ENCODE peak calls at places on chromosomes 11 and 22, in eight cellular contexts. A is H1, K is pancreas, M is dorsolateral prefrontal cortex, F is choroid plexus epithelial cell, Z is right lobe of liver, Q is fibroblast of mammary gland, C is SK-N-SH. E is an unnamed sample.

GRCh38 chr22:32067613-32068012 is 24.6 kb downstream of the SLC5A1 start:
- DNase-seq in A (no peak), K (no peak), M (no peak), F (no peak), Z (no peak), Q (no peak), C (no peak), E (no peak)

GRCh38 chr22:31082606-31083376 is 1.7 kb downstream of the SMTN start:
- DNase-seq in A (no peak), K (peak), M (no peak), F (peak), Z (peak), Q (peak), C (peak), E (peak)

GRCh38 chr11:18853086-18853720 is 61.6 kb upstream of the PTPN5 start:
- DNase-seq in A (no peak), K (peak), M (no peak), F (peak), Z (no peak), Q (peak), C (peak), E (peak)

GRCh38 chr11:32213223-32213622 is 122.3 kb downstream of the RCN1 start:
- DNase-seq in A (no peak), K (no peak), M (no peak), F (peak), Z (no peak), Q (peak), C (no peak), E (peak)

GRCh38 chr22:46484861-46485595 is 52.4 kb downstream of the CELSR1 start:
- DNase-seq in A (no peak), K (no peak), M (peak), F (peak), Z (no peak), Q (peak), C (no peak), E (no peak)

GRCh38 chr11:35798423-35798822 is 135.8 kb downstream of the TRIM44 start:
- DNase-seq in A (no peak), K (no peak), M (no peak), F (no peak), Z (no peak), Q (peak), C (no peak), E (peak)

GRCh38 chr22:37126383-37126782 is 16.9 kb upstream of the TMPRSS6 start:
- DNase-seq in A (no peak), K (no peak), M (no peak), F (no peak), Z (peak), Q (peak), C (no peak), E (no peak)

GRCh38 chr22:46747646-46748045 is 9.6 kb upstream of the CERK start:
- DNase-seq in A (no peak), K (no peak), M (no peak), F (no peak), Z (peak), Q (no peak), C (no peak), E (no peak)

GRCh38 chr22:36104988-36105387 is 55.6 kb downstream of the APOL3 start:
- DNase-seq in A (no peak), K (no peak), M (no peak), F (no peak), Z (no peak), Q (peak), C (no peak), E (peak)

GRCh38 chr11:1927151-1928037 is 7.9 kb downstream of the TNNT3 start:
- DNase-seq in A (no peak), K (no peak), M (no peak), F (no peak), Z (peak), Q (no peak), C (peak), E (peak)

GRCh38 chr11:78822931-78823423 is 248.3 kb upstream of the NARS2 start:
- DNase-seq in A (no peak), K (no peak), M (no peak), F (no peak), Z (no peak), Q (no peak), C (no peak), E (no peak)

GRCh38 chr11:15651782-15652181 is 537.1 kb downstream of the INSC start:
- DNase-seq in A (no peak), K (no peak), M (no peak), F (no peak), Z (no peak), Q (no peak), C (no peak), E (no peak)
- H3K4me3 ChIP-seq in A (no peak), K (no peak), M (peak), F (no peak), Z (no peak), Q (no peak), C (no peak), E (no peak)

GRCh38 chr22:50516891-50517290 is 8.5 kb downstream of the SCO2 start:
- DNase-seq in A (no peak), K (no peak), M (no peak), F (no peak), Z (no peak), Q (no peak), C (no peak), E (no peak)

GRCh38 chr22:50519151-50519550 is 6.2 kb downstream of the SCO2 start:
- DNase-seq in A (no peak), K (no peak), M (no peak), F (no peak), Z (no peak), Q (no peak), C (peak), E (no peak)

GRCh38 chr22:50518628-50519027 is 6.8 kb downstream of the SCO2 start:
- DNase-seq in A (no peak), K (no peak), M (no peak), F (no peak), Z (no peak), Q (no peak), C (peak), E (no peak)

GRCh38 chr22:50516068-50516467 is 8.0 kb downstream of the NCAPH2 start:
- DNase-seq in A (no peak), K (no peak), M (no peak), F (no peak), Z (no peak), Q (no peak), C (no peak), E (no peak)

GRCh38 chr22:50517495-50518260 is 7.7 kb downstream of the SCO2 start:
- DNase-seq in A (no peak), K (no peak), M (no peak), F (no peak), Z (no peak), Q (no peak), C (peak), E (no peak)
- TF ChIP-seq CTCF in A (no peak), K (no peak), M (no peak), F (no peak), Z (no peak), Q (no peak), C (no peak), E (no peak)

GRCh38 chr11:71164186-71164585 is 88.2 kb downstream of the SHANK2 start:
- DNase-seq in A (no peak), K (no peak), M (no peak), F (no peak), Z (no peak), Q (no peak), C (no peak), E (no peak)
- H3K4me3 ChIP-seq in A (no peak), K (no peak), M (no peak), F (no peak), Z (no peak), Q (no peak), C (no peak), E (no peak)

GRCh38 chr11:76448506-76448905 is 3.7 kb downstream of the EMSY start:
- DNase-seq in A (no peak), K (no peak), M (no peak), F (no peak), Z (no peak), Q (no peak), C (no peak), E (no peak)

GRCh38 chr11:76444065-76444383 is 794 bp upstream of the EMSY start:
- DNase-seq in A (no peak), K (no peak), M (no peak), F (no peak), Z (no peak), Q (no peak), C (no peak), E (no peak)

GRCh38 chr11:76443254-76443935 is 1.4 kb upstream of the EMSY start:
- DNase-seq in A (no peak), K (no peak), M (no peak), F (peak), Z (no peak), Q (peak), C (no peak), E (peak)

GRCh38 chr11:76444384-76445121 is at the start of gene EMSY:
- DNase-seq in A (peak), K (peak), M (peak), F (peak), Z (peak), Q (peak), C (peak), E (peak)

DNA sequence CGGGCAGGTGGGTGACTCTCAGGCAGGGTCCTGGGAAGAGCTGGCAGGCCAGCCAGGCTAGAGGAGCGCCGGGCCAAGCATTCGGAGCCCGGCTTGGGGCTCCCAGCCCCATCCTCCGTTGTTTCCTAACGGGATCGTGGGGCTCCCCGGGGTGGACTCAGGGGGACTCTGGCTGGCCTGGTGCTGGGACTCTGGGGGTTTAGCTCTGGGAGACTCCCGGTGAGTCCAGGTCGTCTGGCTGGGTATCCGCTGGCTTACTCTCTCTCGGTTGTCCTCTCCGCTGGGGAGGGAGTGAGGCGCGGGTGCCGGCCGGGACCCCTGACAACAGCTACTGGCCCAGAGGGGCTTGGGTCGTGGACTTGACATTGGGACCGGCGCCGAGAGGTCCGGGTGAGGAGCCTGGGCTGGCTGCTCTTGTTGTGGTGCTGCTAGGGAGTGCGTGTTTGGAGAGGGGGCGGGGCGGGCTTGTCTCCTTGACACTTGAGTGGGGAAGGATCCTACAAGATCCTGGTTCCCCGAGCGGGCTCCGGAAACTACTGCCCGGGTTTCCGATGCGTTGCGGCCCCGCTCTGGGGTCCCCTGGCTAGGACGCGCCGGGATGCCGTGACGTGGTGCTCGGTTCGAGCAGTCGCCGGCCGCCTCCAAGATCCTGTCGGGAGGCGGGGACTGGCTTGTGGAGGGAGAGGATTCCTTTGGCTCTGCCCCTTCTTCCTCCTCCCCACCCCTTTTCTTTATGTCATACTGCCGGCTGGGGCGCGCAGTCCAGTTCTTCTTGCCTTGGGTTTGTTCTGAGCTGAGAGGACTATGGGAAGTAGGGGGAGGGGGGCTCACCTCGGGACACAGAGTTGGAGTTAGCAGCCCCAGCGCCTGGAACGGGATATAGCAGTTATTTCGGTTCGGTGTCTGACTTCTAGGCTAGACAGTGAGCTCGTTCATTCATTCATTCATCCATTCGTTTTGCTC is 585 bp downstream of the EMSY start:
- DNase-seq in A (peak), K (peak), M (peak), F (peak), Z (peak), Q (peak), C (peak), E (peak)
- TF ChIP-seq CTCF in A (peak), K (no peak), M (no peak), F (peak), Z (no peak), Q (no peak), C (peak), E (peak)

GRCh38 chr11:95717314-95717713 is 72.3 kb downstream of the FAM76B start:
- DNase-seq in A (no peak), K (no peak), M (no peak), F (no peak), Z (no peak), Q (no peak), C (no peak), E (no peak)

GRCh38 chr11:95713428-95713827 is 76.2 kb downstream of the FAM76B start:
- DNase-seq in A (no peak), K (no peak), M (no peak), F (no peak), Z (no peak), Q (no peak), C (no peak), E (no peak)

GRCh38 chr11:95716266-95716665 is 73.3 kb downstream of the FAM76B start:
- DNase-seq in A (no peak), K (no peak), M (no peak), F (peak), Z (no peak), Q (peak), C (no peak), E (no peak)

GRCh38 chr11:95715777-95716241 is 73.8 kb downstream of the FAM76B start:
- DNase-seq in A (no peak), K (peak), M (peak), F (peak), Z (no peak), Q (peak), C (no peak), E (peak)

DNA sequence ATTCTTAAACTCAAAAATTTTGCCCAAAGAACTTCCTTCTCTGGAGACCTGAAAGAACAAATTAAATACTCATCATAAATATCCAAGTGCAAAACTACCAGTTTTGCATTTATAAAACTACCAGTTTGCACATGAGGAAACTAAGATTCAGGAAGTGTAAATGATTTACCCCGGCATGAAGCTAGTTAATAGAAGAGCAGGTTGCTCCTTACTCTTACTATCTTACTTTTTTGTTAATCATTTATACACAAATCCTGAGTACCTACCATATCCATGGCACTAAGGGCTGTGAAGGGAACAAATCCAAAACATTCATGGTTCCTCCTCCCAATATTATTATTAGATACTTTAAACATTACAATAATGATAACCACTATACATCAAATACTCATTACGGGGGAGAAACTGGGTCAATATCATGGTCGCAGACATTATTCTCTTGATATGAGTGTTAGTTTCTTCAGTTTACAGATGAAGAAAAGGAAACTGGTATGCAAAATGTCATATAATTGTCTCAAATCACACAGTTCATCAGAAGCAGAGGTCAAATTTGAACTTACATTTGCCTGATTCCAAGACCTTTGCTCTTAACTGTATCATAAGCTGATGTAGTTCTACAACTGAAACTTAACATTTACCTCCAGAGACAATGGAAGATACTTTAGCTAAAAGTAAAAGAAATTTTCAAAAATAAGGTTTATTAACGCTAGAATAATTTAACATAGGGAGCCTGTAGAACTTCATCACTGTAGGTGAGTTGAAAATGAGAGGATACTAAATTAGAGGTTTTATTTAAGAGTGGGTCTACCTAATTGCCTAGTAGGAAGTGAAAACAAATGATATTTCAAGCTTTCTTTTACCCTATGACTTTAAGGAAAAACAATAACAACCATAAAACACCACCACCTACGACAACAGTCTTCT is 74.5 kb downstream of the FAM76B start:
- DNase-seq in A (no peak), K (no peak), M (no peak), F (no peak), Z (no peak), Q (no peak), C (no peak), E (no peak)
- H3K4me3 ChIP-seq in A (no peak), K (no peak), M (no peak), F (no peak), Z (no peak), Q (no peak), C (no peak), E (no peak)

GRCh38 chr11:12827929-12828812 is 153.9 kb downstream of the TEAD1 start:
- DNase-seq in A (peak), K (peak), M (peak), F (peak), Z (peak), Q (peak), C (no peak), E (peak)
- TF ChIP-seq CTCF in A (no peak), K (no peak), M (no peak), F (peak), Z (no peak), Q (no peak), C (no peak), E (no peak)

GRCh38 chr22:20431520-20432237 is 5.9 kb downstream of the SCARF2 start:
- DNase-seq in A (no peak), K (no peak), M (no peak), F (no peak), Z (no peak), Q (no peak), C (peak), E (no peak)

GRCh38 chr22:20430641-20431519 is 6.7 kb downstream of the SCARF2 start:
- DNase-seq in A (no peak), K (peak), M (no peak), F (no peak), Z (peak), Q (no peak), C (peak), E (peak)

GRCh38 chr22:20428496-20429253 is 8.9 kb downstream of the SCARF2 start:
- DNase-seq in A (no peak), K (no peak), M (no peak), F (no peak), Z (no peak), Q (no peak), C (no peak), E (no peak)

GRCh38 chr22:20429254-20430100 is 8.1 kb downstream of the SCARF2 start:
- DNase-seq in A (no peak), K (peak), M (no peak), F (no peak), Z (peak), Q (no peak), C (peak), E (no peak)

DNA sequence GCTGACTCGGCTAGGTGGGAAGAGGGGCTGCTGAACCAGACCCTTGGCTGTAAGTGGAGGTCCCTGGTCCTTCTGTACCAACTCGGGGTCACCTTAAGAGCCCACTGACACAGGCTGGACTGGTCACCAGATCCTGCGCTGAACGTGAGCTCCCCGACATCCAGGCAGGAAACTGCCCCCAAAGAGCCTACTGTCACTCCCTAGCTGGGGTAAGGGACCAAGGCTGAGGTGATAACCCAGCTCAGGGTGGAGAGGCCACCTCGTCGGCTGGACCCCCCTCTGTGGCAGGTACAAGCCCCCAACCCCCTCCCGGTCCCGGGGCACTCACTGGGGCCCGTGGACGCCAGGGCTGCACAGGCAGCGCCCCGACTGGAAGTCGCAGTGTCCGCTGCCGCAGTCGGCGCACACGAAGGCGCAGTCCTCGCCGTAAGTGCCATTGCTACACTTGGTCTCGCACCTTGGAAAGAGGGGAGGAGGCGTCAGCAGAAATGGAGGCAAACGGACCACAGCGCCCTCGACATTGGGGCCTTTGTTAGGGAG is 7.5 kb downstream of the SCARF2 start:
- DNase-seq in A (no peak), K (no peak), M (no peak), F (no peak), Z (no peak), Q (no peak), C (no peak), E (no peak)
- H3K4me3 ChIP-seq in A (peak), K (no peak), M (peak), F (no peak), Z (no peak), Q (no peak), C (no peak), E (no peak)

DNA sequence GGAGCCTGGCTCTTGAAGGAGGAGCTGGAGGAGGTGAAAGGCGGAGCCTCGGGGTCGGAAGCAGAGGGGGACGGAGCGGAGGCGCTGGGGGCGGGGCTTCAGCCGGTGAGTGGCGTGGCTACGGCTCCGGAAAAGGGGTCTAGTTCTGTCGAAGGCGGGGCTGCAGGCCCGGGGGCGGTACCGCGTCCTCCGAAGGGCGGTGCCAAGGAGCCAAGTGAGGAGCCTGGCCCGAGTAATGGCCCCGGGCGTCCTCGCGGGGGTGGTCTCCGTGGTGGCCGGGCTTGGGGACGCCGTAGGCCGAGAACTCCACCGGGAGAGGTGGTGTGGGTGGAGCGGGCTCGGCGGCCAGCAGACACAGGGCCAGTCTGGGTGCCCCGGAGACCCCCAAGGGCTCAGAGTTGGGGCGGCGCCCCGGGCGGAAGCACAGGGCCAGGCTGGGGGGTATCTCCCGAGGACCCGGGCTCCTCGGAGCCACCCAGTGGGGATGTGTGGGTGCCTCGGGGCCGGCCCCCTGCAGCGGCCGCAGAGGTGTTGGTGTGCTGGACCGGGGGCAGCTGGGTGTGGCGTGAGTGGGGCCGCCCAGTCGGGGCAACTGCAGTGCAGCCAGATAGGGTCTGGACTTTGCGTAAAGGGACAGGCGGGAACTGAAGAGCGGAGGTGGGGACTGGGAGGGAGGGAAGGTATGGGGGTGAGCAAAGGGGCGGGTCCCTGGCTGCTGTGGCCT is 697 bp downstream of the FKBP2 start:
- DNase-seq in A (peak), K (peak), M (peak), F (peak), Z (peak), Q (peak), C (peak), E (peak)
- TF ChIP-seq CTCF in A (no peak), K (no peak), M (no peak), F (no peak), Z (no peak), Q (no peak), C (no peak), E (no peak)

GRCh38 chr11:125166347-125166841 is 1.8 kb downstream of the PKNOX2 start:
- DNase-seq in A (no peak), K (peak), M (no peak), F (peak), Z (peak), Q (no peak), C (peak), E (no peak)
- H3K4me3 ChIP-seq in A (peak), K (peak), M (peak), F (peak), Z (peak), Q (no peak), C (no peak), E (no peak)